ENCODE peak calls at places on chromosome 1, in eight cellular contexts. R is IMR-90, U is breast epithelium, X is H1, Q is heart left ventricle, W is transverse colon, S is testis, M is suprapubic skin. Y is an unnamed sample. For H3K27me3, the result is how much of the 10 kb centered on the place peaks cover.

GRCh38 chr1:8571200-8571984 is 246.0 kb downstream of the RERE start:
- DNase-seq in R (peak), U (no peak), X (no peak), Q (no peak), W (no peak), S (no peak), M (no peak), Y (no peak)

GRCh38 chr1:223216482-223217205 is 73.6 kb upstream of the TLR5 start:
- DNase-seq in R (no peak), U (no peak), X (no peak), Q (no peak), W (no peak), S (no peak), M (no peak), Y (no peak)

GRCh38 chr1:228370941-228371740 is 35.5 kb downstream of the TRIM11 start:
- DNase-seq in R (no peak), U (peak), X (no peak), Q (peak), W (no peak), S (no peak), M (peak), Y (no peak)

GRCh38 chr1:42958488-42959317 is at the start of gene SLC2A1:
- DNase-seq in R (peak), U (peak), X (peak), Q (peak), W (peak), S (peak), M (peak), Y (peak)

GRCh38 chr1:209513226-209513625 is 70.3 kb upstream of the CAMK1G start:
- DNase-seq in R (peak), U (no peak), X (peak), Q (no peak), W (no peak), S (no peak), M (no peak), Y (no peak)

GRCh38 chr1:208201241-208201640 is 42.9 kb downstream of the PLXNA2 start:
- DNase-seq in R (peak), U (no peak), X (no peak), Q (peak), W (peak), S (no peak), M (no peak), Y (no peak)

GRCh38 chr1:87718241-87718950 is 389.7 kb downstream of the LMO4 start:
- DNase-seq in R (no peak), U (no peak), X (no peak), Q (no peak), W (no peak), S (no peak), M (no peak), Y (no peak)

GRCh38 chr1:174740248-174740990 is 259.3 kb upstream of the CACYBP start:
- DNase-seq in R (peak), U (no peak), X (no peak), Q (no peak), W (no peak), S (no peak), M (no peak), Y (no peak)

GRCh38 chr1:229092377-229093257 is 178.3 kb upstream of the RAB4A start:
- DNase-seq in R (no peak), U (no peak), X (no peak), Q (no peak), W (no peak), S (no peak), M (no peak), Y (no peak)

GRCh38 chr1:228099331-228099732 is 3.8 kb downstream of the C1orf35 start:
- DNase-seq in R (no peak), U (no peak), X (no peak), Q (no peak), W (no peak), S (no peak), M (no peak), Y (peak)

GRCh38 chr1:180166436-180166800 is 11.7 kb downstream of the QSOX1 start:
- DNase-seq in R (no peak), U (no peak), X (no peak), Q (no peak), W (no peak), S (no peak), M (peak), Y (no peak)

GRCh38 chr1:24341260-24341659 is 22.1 kb downstream of the GRHL3 start:
- DNase-seq in R (no peak), U (no peak), X (no peak), Q (no peak), W (no peak), S (no peak), M (no peak), Y (no peak)

GRCh38 chr1:15115542-15116330 is 37.8 kb upstream of the TMEM51 start:
- DNase-seq in R (no peak), U (no peak), X (no peak), Q (no peak), W (no peak), S (no peak), M (no peak), Y (no peak)

GRCh38 chr1:200921571-200922110 is 26.9 kb downstream of the INAVA start:
- DNase-seq in R (no peak), U (no peak), X (no peak), Q (no peak), W (no peak), S (no peak), M (peak), Y (peak)

GRCh38 chr1:15736666-15737229 is 690 bp downstream of the SLC25A34 start:
- DNase-seq in R (no peak), U (no peak), X (no peak), Q (no peak), W (peak), S (no peak), M (no peak), Y (no peak)

GRCh38 chr1:104402178-104402577 is 652.5 kb downstream of the AMY1C start:
- DNase-seq in R (no peak), U (no peak), X (no peak), Q (no peak), W (no peak), S (no peak), M (no peak), Y (no peak)

GRCh38 chr1:108503062-108503740 is 53.1 kb downstream of the NBPF6 start:
- DNase-seq in R (peak), U (no peak), X (no peak), Q (no peak), W (no peak), S (no peak), M (no peak), Y (no peak)

GRCh38 chr1:65309317-65310077 is at the start of gene DNAJC6:
- DNase-seq in R (peak), U (peak), X (peak), Q (peak), W (peak), S (peak), M (no peak), Y (peak)
- TF ChIP-seq POLR2A in R (no peak), U (no peak), X (no peak), Q (no peak), W (no peak), S (no peak), M (no peak), Y (no peak)

DNA sequence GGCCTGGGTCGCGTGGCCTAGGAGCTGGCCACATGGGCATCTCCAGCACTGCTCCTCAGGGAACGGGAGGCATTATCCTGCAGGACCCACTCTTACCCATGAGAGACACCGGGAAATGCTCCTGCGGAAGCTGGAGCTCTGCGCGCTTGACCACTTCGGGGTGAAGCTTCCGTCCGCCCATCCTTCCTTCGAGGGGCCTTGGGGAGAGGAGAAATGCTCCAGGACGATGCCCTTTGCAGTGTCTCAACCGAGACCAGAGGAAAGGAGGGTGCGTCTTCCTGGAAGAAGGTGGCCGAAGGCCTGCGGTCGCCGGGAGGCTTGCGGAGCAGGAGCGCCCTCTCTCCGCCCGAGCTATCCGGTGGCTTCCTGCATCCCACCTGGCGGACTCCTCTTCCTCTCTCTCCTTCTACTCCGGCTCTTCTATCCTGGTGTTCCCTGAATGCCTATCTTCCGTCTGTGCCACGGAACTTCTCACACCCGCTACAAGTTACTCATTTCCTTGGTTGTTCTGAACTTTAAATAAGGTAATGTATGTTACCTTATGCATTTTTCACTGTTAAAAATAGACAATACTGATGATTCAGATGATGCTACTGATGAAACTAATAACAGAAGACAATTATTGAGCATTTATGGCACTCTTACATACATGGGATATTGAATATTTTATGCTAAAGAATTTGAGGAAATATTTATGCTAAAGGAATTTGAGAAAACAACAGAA is 91.4 kb downstream of the PRKAB2 start:
- DNase-seq in R (no peak), U (no peak), X (peak), Q (no peak), W (no peak), S (no peak), M (no peak), Y (no peak)
- H3K27me3 ChIP-seq in R (half or more), U (under half), X (half or more), Q (half or more), W (half or more), S (under half), M (half or more), Y (half or more)

DNA sequence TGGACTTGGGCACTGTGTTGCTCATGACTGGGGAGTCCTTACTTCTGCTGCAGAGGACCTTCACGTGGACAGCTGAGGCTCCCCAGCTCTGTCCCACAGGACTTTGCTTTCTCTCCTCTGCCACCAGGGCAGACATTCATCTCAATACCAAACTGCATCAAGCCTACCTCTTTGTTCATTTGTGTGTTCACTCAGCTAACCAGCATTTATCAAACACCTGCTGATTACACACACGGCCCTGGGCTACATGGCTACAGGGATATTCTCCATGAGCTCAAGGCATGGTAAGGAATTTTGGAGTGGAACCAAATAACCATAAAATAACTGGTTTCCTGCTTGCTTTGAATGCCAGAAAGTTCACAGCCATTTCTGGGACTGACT is 54.6 kb downstream of the LDLRAD2 start:
- DNase-seq in R (no peak), U (no peak), X (no peak), Q (no peak), W (no peak), S (no peak), M (no peak), Y (no peak)
- TF ChIP-seq POLR2A in R (no peak), U (no peak), X (no peak), Q (no peak), W (no peak), S (no peak), M (no peak), Y (no peak)

GRCh38 chr1:182995894-182996293 is 27.3 kb upstream of the LAMC1 start:
- DNase-seq in R (no peak), U (no peak), X (no peak), Q (no peak), W (no peak), S (no peak), M (no peak), Y (no peak)

GRCh38 chr1:183000161-183000560 is 23.1 kb upstream of the LAMC1 start:
- DNase-seq in R (no peak), U (no peak), X (no peak), Q (no peak), W (no peak), S (no peak), M (no peak), Y (no peak)

GRCh38 chr1:182993746-182994145 is 29.5 kb upstream of the LAMC1 start:
- DNase-seq in R (no peak), U (no peak), X (no peak), Q (no peak), W (no peak), S (no peak), M (no peak), Y (no peak)

GRCh38 chr1:182998482-182998881 is 24.7 kb upstream of the LAMC1 start:
- DNase-seq in R (no peak), U (no peak), X (no peak), Q (no peak), W (no peak), S (no peak), M (no peak), Y (no peak)

DNA sequence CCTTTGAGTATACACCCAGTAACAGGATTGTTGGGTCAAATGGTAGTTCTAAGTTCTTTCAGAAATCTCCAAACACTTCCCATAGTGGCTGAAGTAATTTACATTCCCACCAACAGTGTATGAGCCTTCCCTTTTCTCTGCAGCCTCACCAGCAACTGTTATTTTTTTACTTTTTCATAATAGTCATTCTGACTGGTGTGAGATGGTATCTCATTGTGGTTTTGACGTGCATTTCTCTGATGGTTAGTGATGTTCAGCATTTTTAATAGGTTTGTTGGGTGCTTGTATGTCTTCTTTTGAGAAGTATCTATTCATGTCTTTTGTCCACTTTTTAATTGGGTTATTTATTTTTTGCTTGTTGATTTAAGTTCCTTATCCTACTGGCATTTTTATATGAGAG is 26.4 kb upstream of the LAMC1 start:
- DNase-seq in R (no peak), U (no peak), X (no peak), Q (no peak), W (no peak), S (no peak), M (no peak), Y (no peak)
- H3K27me3 ChIP-seq in R (under half), U (under half), X (under half), Q (under half), W (under half), S (under half), M (under half), Y (under half)

GRCh38 chr1:198806861-198807260 is 168.0 kb downstream of the PTPRC start:
- DNase-seq in R (no peak), U (no peak), X (no peak), Q (no peak), W (no peak), S (no peak), M (no peak), Y (no peak)
- TF ChIP-seq POLR2A in R (no peak), U (no peak), X (no peak), Q (no peak), W (no peak), S (no peak), M (no peak), Y (no peak)

GRCh38 chr1:18512883-18513282 is 32.2 kb downstream of the KLHDC7A start:
- DNase-seq in R (no peak), U (no peak), X (no peak), Q (no peak), W (no peak), S (no peak), M (no peak), Y (peak)

GRCh38 chr1:18511469-18511997 is 30.8 kb downstream of the KLHDC7A start:
- DNase-seq in R (no peak), U (no peak), X (no peak), Q (no peak), W (no peak), S (no peak), M (no peak), Y (peak)

GRCh38 chr1:18516473-18516872 is 35.7 kb downstream of the KLHDC7A start:
- DNase-seq in R (no peak), U (no peak), X (no peak), Q (no peak), W (no peak), S (no peak), M (no peak), Y (no peak)

GRCh38 chr1:18513995-18514394 is 33.3 kb downstream of the KLHDC7A start:
- DNase-seq in R (no peak), U (no peak), X (no peak), Q (no peak), W (no peak), S (no peak), M (no peak), Y (no peak)

GRCh38 chr1:18515120-18515667 is 34.5 kb downstream of the KLHDC7A start:
- DNase-seq in R (no peak), U (no peak), X (no peak), Q (no peak), W (no peak), S (no peak), M (no peak), Y (no peak)
- H3K27me3 ChIP-seq in R (under half), U (under half), X (under half), Q (under half), W (under half), S (under half), M (under half), Y (under half)

Y was measured in spleen.